ENCODE peak calls at places on chromosome 18, in six cellular contexts. One of them, this sample, is unnamed.

GRCh38 chr18:45839415-45840395 is 14.2 kb downstream of the SIGLEC15 start:
- DNase-seq in GM23248: peak
- DNase-seq in HepG2: peak
- DNase-seq in mammary epithelial cell: peak
- DNase-seq in GM12878: no peak
- DNase-seq in K562: peak
- DNase-seq in this sample: no peak

GRCh38 chr18:57738078-57738477 is 65.0 kb downstream of the ATP8B1 start:
- DNase-seq in GM23248: peak
- DNase-seq in HepG2: peak
- DNase-seq in mammary epithelial cell: no peak
- DNase-seq in GM12878: no peak
- DNase-seq in K562: no peak
- DNase-seq in this sample: no peak

GRCh38 chr18:78901923-78902794 is 77.5 kb upstream of the SALL3 start:
- DNase-seq in GM23248: no peak
- DNase-seq in HepG2: no peak
- DNase-seq in mammary epithelial cell: no peak
- DNase-seq in GM12878: no peak
- DNase-seq in K562: no peak
- DNase-seq in this sample: no peak

GRCh38 chr18:47619771-47620170 is 310.7 kb downstream of the SMAD2 start:
- DNase-seq in GM23248: no peak
- DNase-seq in HepG2: no peak
- DNase-seq in mammary epithelial cell: no peak
- DNase-seq in GM12878: no peak
- DNase-seq in K562: no peak
- DNase-seq in this sample: no peak

GRCh38 chr18:49025767-49026500 is 75.2 kb upstream of the SMAD7 start:
- DNase-seq in GM23248: no peak
- DNase-seq in HepG2: no peak
- DNase-seq in mammary epithelial cell: no peak
- DNase-seq in GM12878: no peak
- DNase-seq in K562: no peak
- DNase-seq in this sample: no peak

GRCh38 chr18:23433360-23433759 is 19.7 kb upstream of the RIOK3 start:
- DNase-seq in GM23248: peak
- DNase-seq in HepG2: no peak
- DNase-seq in mammary epithelial cell: no peak
- DNase-seq in GM12878: no peak
- DNase-seq in K562: peak
- DNase-seq in this sample: no peak

GRCh38 chr18:35592298-35592697 is 10.8 kb downstream of the GALNT1 start:
- DNase-seq in GM23248: no peak
- DNase-seq in HepG2: no peak
- DNase-seq in mammary epithelial cell: no peak
- DNase-seq in GM12878: peak
- DNase-seq in K562: no peak
- DNase-seq in this sample: no peak

GRCh38 chr18:62683935-62684334 is 31.4 kb upstream of the PHLPP1 start:
- DNase-seq in GM23248: no peak
- DNase-seq in HepG2: no peak
- DNase-seq in mammary epithelial cell: no peak
- DNase-seq in GM12878: no peak
- DNase-seq in K562: no peak
- DNase-seq in this sample: no peak

GRCh38 chr18:58247363-58247834 is 203.4 kb downstream of the NEDD4L start:
- DNase-seq in GM23248: peak
- DNase-seq in HepG2: no peak
- DNase-seq in mammary epithelial cell: no peak
- DNase-seq in GM12878: no peak
- DNase-seq in K562: no peak
- DNase-seq in this sample: no peak

GRCh38 chr18:63788447-63789096 is 13.4 kb downstream of the SERPINB7 start:
- DNase-seq in GM23248: peak
- DNase-seq in HepG2: no peak
- DNase-seq in mammary epithelial cell: peak
- DNase-seq in GM12878: no peak
- DNase-seq in K562: no peak
- DNase-seq in this sample: no peak

GRCh38 chr18:79476031-79476917 is 80.5 kb downstream of the NFATC1 start:
- DNase-seq in GM23248: no peak
- DNase-seq in HepG2: no peak
- DNase-seq in mammary epithelial cell: peak
- DNase-seq in GM12878: no peak
- DNase-seq in K562: no peak
- DNase-seq in this sample: no peak

GRCh38 chr18:3615374-3615773 is 165.4 kb downstream of the TGIF1 start:
- DNase-seq in GM23248: no peak
- DNase-seq in HepG2: no peak
- DNase-seq in mammary epithelial cell: no peak
- DNase-seq in GM12878: no peak
- DNase-seq in K562: peak
- DNase-seq in this sample: no peak

GRCh38 chr18:3619746-3620145 is 169.8 kb downstream of the TGIF1 start:
- DNase-seq in GM23248: no peak
- DNase-seq in HepG2: no peak
- DNase-seq in mammary epithelial cell: no peak
- DNase-seq in GM12878: no peak
- DNase-seq in K562: peak
- DNase-seq in this sample: no peak

GRCh38 chr18:3619222-3619621 is 169.2 kb downstream of the TGIF1 start:
- DNase-seq in GM23248: no peak
- DNase-seq in HepG2: no peak
- DNase-seq in mammary epithelial cell: no peak
- DNase-seq in GM12878: no peak
- DNase-seq in K562: peak
- DNase-seq in this sample: no peak

GRCh38 chr18:3616142-3616541 is 166.2 kb downstream of the TGIF1 start:
- DNase-seq in GM23248: no peak
- DNase-seq in HepG2: no peak
- DNase-seq in mammary epithelial cell: no peak
- DNase-seq in GM12878: no peak
- DNase-seq in K562: no peak
- DNase-seq in this sample: no peak

DNA sequence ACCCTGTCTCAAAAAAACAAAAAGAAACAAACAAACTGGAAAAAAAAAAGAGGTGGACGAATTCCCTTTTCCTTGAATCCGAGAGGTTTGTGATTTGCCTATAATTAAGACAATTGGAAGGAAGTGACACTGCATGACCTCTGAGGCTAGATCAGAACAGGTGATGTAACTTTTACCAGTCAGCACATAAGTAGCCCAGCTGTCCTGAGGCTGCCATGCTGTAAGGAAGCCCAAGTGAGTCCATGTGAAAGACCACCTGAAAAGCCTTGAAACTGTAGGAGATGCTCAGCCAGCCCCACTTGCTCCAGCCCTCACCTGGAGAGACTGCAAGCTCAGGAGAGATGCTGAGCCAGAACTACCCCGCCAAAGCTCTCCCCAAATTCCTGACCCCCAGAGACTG is 166.8 kb downstream of the TGIF1 start:
- DNase-seq in GM23248: no peak
- DNase-seq in HepG2: no peak
- DNase-seq in mammary epithelial cell: no peak
- DNase-seq in GM12878: no peak
- DNase-seq in K562: no peak
- DNase-seq in this sample: no peak
- H3K9ac ChIP-seq in GM23248: no peak
- H3K9ac ChIP-seq in HepG2: peak
- H3K9ac ChIP-seq in mammary epithelial cell: no peak
- H3K9ac ChIP-seq in GM12878: no peak
- H3K9ac ChIP-seq in K562: no peak
- H3K9ac ChIP-seq in this sample: no peak

GRCh38 chr18:67500512-67500911 is 16.0 kb downstream of the DSEL start:
- DNase-seq in GM23248: no peak
- DNase-seq in HepG2: no peak
- DNase-seq in mammary epithelial cell: no peak
- DNase-seq in GM12878: no peak
- DNase-seq in K562: no peak
- DNase-seq in this sample: no peak
- TF ChIP-seq EZH2 in GM23248: no peak
- TF ChIP-seq EZH2 in HepG2: no peak
- TF ChIP-seq EZH2 in mammary epithelial cell: no peak
- TF ChIP-seq EZH2 in GM12878: no peak
- TF ChIP-seq EZH2 in K562: no peak
- TF ChIP-seq EZH2 in this sample: no peak

GRCh38 chr18:10526211-10526949 is 553 bp downstream of the NAPG start:
- DNase-seq in GM23248: peak
- DNase-seq in HepG2: peak
- DNase-seq in mammary epithelial cell: peak
- DNase-seq in GM12878: no peak
- DNase-seq in K562: peak
- DNase-seq in this sample: no peak

GRCh38 chr18:10525563-10526210 is at the start of gene NAPG:
- DNase-seq in GM23248: peak
- DNase-seq in HepG2: peak
- DNase-seq in mammary epithelial cell: peak
- DNase-seq in GM12878: peak
- DNase-seq in K562: peak
- DNase-seq in this sample: no peak

GRCh38 chr18:10523544-10523943 is 2.3 kb upstream of the NAPG start:
- DNase-seq in GM23248: no peak
- DNase-seq in HepG2: no peak
- DNase-seq in mammary epithelial cell: no peak
- DNase-seq in GM12878: no peak
- DNase-seq in K562: no peak
- DNase-seq in this sample: no peak

GRCh38 chr18:10522574-10522973 is 3.3 kb upstream of the NAPG start:
- DNase-seq in GM23248: no peak
- DNase-seq in HepG2: no peak
- DNase-seq in mammary epithelial cell: no peak
- DNase-seq in GM12878: no peak
- DNase-seq in K562: no peak
- DNase-seq in this sample: no peak

GRCh38 chr18:10524507-10525425 is 1.1 kb upstream of the NAPG start:
- DNase-seq in GM23248: peak
- DNase-seq in HepG2: peak
- DNase-seq in mammary epithelial cell: peak
- DNase-seq in GM12878: no peak
- DNase-seq in K562: no peak
- DNase-seq in this sample: no peak
- H3K9ac ChIP-seq in GM23248: peak
- H3K9ac ChIP-seq in HepG2: peak
- H3K9ac ChIP-seq in mammary epithelial cell: no peak
- H3K9ac ChIP-seq in GM12878: no peak
- H3K9ac ChIP-seq in K562: no peak
- H3K9ac ChIP-seq in this sample: no peak

GRCh38 chr18:54130177-54130576 is 94.3 kb downstream of the MBD2 start:
- DNase-seq in GM23248: peak
- DNase-seq in HepG2: no peak
- DNase-seq in mammary epithelial cell: no peak
- DNase-seq in GM12878: no peak
- DNase-seq in K562: no peak
- DNase-seq in this sample: no peak
- TF ChIP-seq EZH2 in GM23248: no peak
- TF ChIP-seq EZH2 in HepG2: no peak
- TF ChIP-seq EZH2 in mammary epithelial cell: no peak
- TF ChIP-seq EZH2 in GM12878: no peak
- TF ChIP-seq EZH2 in K562: no peak
- TF ChIP-seq EZH2 in this sample: no peak

DNA sequence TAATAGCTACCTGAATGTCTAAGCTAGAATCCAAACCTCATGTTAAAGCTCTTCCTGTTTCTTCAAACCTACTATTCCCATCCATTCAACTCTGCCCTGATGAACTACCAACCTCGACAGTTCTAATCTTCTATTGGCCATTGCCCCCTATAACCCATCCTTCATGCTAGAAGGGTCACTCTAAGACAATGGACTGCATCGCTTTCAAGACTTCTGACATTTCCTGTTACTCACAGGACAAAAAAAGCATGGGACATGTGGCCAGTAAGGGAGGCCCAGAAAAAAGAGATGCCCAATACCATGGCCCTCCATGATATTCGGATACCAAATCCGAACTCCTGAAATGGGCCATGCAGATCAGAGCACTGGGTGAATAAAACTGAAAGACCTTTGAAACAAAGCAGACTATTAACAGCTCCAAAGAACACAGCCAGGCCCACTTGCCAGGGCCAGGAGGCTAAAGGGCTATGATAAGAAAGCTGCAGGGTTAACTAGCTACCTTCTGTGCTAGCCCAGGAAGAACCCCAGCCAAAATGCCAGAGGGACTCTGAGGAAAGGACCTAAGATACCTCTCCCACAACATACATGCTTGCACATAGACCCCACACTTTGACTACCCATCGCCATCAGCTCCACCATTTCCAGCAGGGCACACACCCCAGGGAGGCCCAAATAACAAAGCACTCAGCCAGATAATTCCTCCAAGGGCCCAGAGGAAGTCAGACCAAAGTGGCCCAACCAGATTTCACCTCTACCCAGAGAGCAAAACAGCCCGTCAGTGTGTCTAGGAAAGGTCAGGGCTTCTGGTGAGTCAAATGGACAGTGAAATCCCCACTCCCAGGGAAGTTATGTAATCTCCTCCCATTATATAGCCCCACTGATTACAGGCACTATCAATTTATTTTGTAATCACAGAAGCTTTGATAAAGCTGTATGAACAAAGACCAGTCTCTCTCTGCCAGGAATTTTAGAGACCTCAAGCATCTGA is 4.3 kb downstream of the B4GALT6 start:
- DNase-seq in GM23248: no peak
- DNase-seq in HepG2: no peak
- DNase-seq in mammary epithelial cell: peak
- DNase-seq in GM12878: no peak
- DNase-seq in K562: no peak
- DNase-seq in this sample: no peak
- H3K9ac ChIP-seq in GM23248: no peak
- H3K9ac ChIP-seq in HepG2: no peak
- H3K9ac ChIP-seq in mammary epithelial cell: no peak
- H3K9ac ChIP-seq in GM12878: peak
- H3K9ac ChIP-seq in K562: no peak
- H3K9ac ChIP-seq in this sample: no peak

DNA sequence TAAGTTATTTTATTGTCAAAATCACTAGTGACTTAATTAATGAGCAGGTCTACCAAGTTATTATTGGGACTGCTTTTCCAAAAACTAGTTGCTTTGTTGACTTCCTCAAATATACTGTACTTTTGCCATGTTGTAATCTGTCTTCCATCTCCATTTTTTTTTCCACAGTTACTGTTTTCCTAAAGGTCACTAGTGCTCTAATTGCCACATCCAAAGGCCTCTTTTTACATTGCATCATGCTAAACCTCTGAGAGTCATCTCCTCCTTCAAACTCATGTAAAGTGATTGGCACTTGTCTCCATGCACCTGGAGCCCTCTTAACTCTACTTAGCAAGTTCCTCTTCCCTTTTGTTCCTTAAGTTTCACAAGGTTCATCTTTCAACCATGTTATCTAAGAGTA is 11.8 kb downstream of the PMAIP1 start:
- DNase-seq in GM23248: no peak
- DNase-seq in HepG2: no peak
- DNase-seq in mammary epithelial cell: no peak
- DNase-seq in GM12878: no peak
- DNase-seq in K562: no peak
- DNase-seq in this sample: no peak
- TF ChIP-seq EZH2 in GM23248: no peak
- TF ChIP-seq EZH2 in HepG2: no peak
- TF ChIP-seq EZH2 in mammary epithelial cell: no peak
- TF ChIP-seq EZH2 in GM12878: no peak
- TF ChIP-seq EZH2 in K562: no peak
- TF ChIP-seq EZH2 in this sample: no peak

This sample was measured in SK-N-MC.